ENCODE peak calls at places on chromosomes 2 and 18, in seven cellular contexts. One of them, this sample, is unnamed.

GRCh38 chr2:30336978-30337841 is 105.9 kb downstream of the LBH start:
- DNase-seq in fibroblast of lung: no peak
- DNase-seq in testis: no peak
- DNase-seq in HepG2: no peak
- DNase-seq in heart left ventricle: no peak
- DNase-seq in body of pancreas: no peak
- DNase-seq in mesendoderm: no peak
- DNase-seq in this sample: no peak

GRCh38 chr2:188367164-188367563 is 75.5 kb downstream of the GULP1 start:
- DNase-seq in fibroblast of lung: no peak
- DNase-seq in HepG2: no peak
- DNase-seq in mesendoderm: no peak
- DNase-seq in heart left ventricle: no peak
- DNase-seq in body of pancreas: peak; percentile 25
- DNase-seq in testis: no peak
- DNase-seq in this sample: no peak

GRCh38 chr2:117828870-117829269 is 14.4 kb downstream of the DDX18 start:
- DNase-seq in heart left ventricle: no peak
- DNase-seq in mesendoderm: no peak
- DNase-seq in testis: no peak
- DNase-seq in fibroblast of lung: no peak
- DNase-seq in HepG2: peak; percentile 33
- DNase-seq in body of pancreas: no peak
- DNase-seq in this sample: no peak

GRCh38 chr2:200306719-200306968 is 151 bp downstream of the SPATS2L start:
- DNase-seq in body of pancreas: no peak
- DNase-seq in testis: no peak
- DNase-seq in fibroblast of lung: no peak
- DNase-seq in mesendoderm: no peak
- DNase-seq in heart left ventricle: no peak
- DNase-seq in HepG2: no peak
- DNase-seq in this sample: no peak

GRCh38 chr2:191567229-191567628 is 110.7 kb upstream of the NABP1 start:
- DNase-seq in heart left ventricle: no peak
- DNase-seq in testis: peak; percentile 23
- DNase-seq in HepG2: no peak
- DNase-seq in fibroblast of lung: no peak
- DNase-seq in body of pancreas: no peak
- DNase-seq in mesendoderm: no peak
- DNase-seq in this sample: no peak

GRCh38 chr2:204664708-204665121 is 119.4 kb downstream of the PARD3B start:
- DNase-seq in HepG2: peak; percentile 60
- DNase-seq in heart left ventricle: no peak
- DNase-seq in mesendoderm: peak; percentile 76
- DNase-seq in fibroblast of lung: peak; percentile 30
- DNase-seq in testis: no peak
- DNase-seq in body of pancreas: no peak
- DNase-seq in this sample: no peak

GRCh38 chr18:13800505-13801259 is 23.3 kb upstream of the MC5R start:
- DNase-seq in mesendoderm: peak; percentile 63
- DNase-seq in HepG2: peak; percentile 49
- DNase-seq in heart left ventricle: peak; percentile 77
- DNase-seq in body of pancreas: peak; percentile 64
- DNase-seq in testis: peak; percentile 80
- DNase-seq in fibroblast of lung: peak; percentile 26
- DNase-seq in this sample: peak; percentile 73

GRCh38 chr2:209472871-209473270 is 49.0 kb downstream of the MAP2 start:
- DNase-seq in fibroblast of lung: no peak
- DNase-seq in body of pancreas: no peak
- DNase-seq in testis: no peak
- DNase-seq in HepG2: no peak
- DNase-seq in heart left ventricle: no peak
- DNase-seq in mesendoderm: no peak
- DNase-seq in this sample: no peak

GRCh38 chr2:105487142-105488069 is 88.6 kb upstream of the FHL2 start:
- DNase-seq in heart left ventricle: peak; percentile 88
- DNase-seq in fibroblast of lung: peak; percentile 69
- DNase-seq in mesendoderm: no peak
- DNase-seq in testis: peak; percentile 81
- DNase-seq in HepG2: no peak
- DNase-seq in body of pancreas: no peak
- DNase-seq in this sample: peak; percentile 35

GRCh38 chr2:189517847-189518535 is 62.6 kb downstream of the SLC40A1 start:
- DNase-seq in fibroblast of lung: peak; percentile 52
- DNase-seq in mesendoderm: no peak
- DNase-seq in heart left ventricle: no peak
- DNase-seq in testis: no peak
- DNase-seq in HepG2: no peak
- DNase-seq in body of pancreas: no peak
- DNase-seq in this sample: no peak

GRCh38 chr2:26679857-26680256 is 12.7 kb upstream of the KCNK3 start:
- DNase-seq in fibroblast of lung: no peak
- DNase-seq in mesendoderm: no peak
- DNase-seq in testis: no peak
- DNase-seq in body of pancreas: no peak
- DNase-seq in heart left ventricle: no peak
- DNase-seq in HepG2: no peak
- DNase-seq in this sample: no peak

GRCh38 chr2:205352120-205352519 is 330.2 kb upstream of the NRP2 start:
- DNase-seq in testis: no peak
- DNase-seq in fibroblast of lung: no peak
- DNase-seq in mesendoderm: no peak
- DNase-seq in heart left ventricle: no peak
- DNase-seq in body of pancreas: no peak
- DNase-seq in HepG2: no peak
- DNase-seq in this sample: no peak

GRCh38 chr18:39840406-39840805 is 2114.6 kb upstream of the PIK3C3 start:
- DNase-seq in testis: peak; percentile 28
- DNase-seq in body of pancreas: no peak
- DNase-seq in fibroblast of lung: peak; percentile 96
- DNase-seq in mesendoderm: no peak
- DNase-seq in HepG2: no peak
- DNase-seq in heart left ventricle: no peak
- DNase-seq in this sample: no peak

GRCh38 chr2:127626175-127626574 is 19.8 kb upstream of the GPR17 start:
- DNase-seq in HepG2: no peak
- DNase-seq in heart left ventricle: peak; percentile 27
- DNase-seq in body of pancreas: no peak
- DNase-seq in mesendoderm: no peak
- DNase-seq in testis: no peak
- DNase-seq in fibroblast of lung: no peak
- DNase-seq in this sample: peak; percentile 35

GRCh38 chr2:65299246-65299645 is 71.6 kb downstream of the ACTR2 start:
- DNase-seq in heart left ventricle: no peak
- DNase-seq in HepG2: no peak
- DNase-seq in testis: no peak
- DNase-seq in body of pancreas: no peak
- DNase-seq in fibroblast of lung: peak; percentile 43
- DNase-seq in mesendoderm: no peak
- DNase-seq in this sample: no peak

GRCh38 chr2:88754585-88755305 is 63.3 kb downstream of the RPIA start:
- DNase-seq in HepG2: no peak
- DNase-seq in fibroblast of lung: no peak
- DNase-seq in mesendoderm: no peak
- DNase-seq in body of pancreas: no peak
- DNase-seq in heart left ventricle: no peak
- DNase-seq in testis: no peak
- DNase-seq in this sample: no peak

GRCh38 chr2:237315170-237315880 is 98.6 kb downstream of the COL6A3 start:
- DNase-seq in testis: peak; percentile 93
- DNase-seq in heart left ventricle: peak; percentile 94
- DNase-seq in HepG2: peak; percentile 71
- DNase-seq in fibroblast of lung: peak; percentile 98
- DNase-seq in body of pancreas: peak; percentile 73
- DNase-seq in mesendoderm: peak; percentile 57
- DNase-seq in this sample: peak; percentile 97

GRCh38 chr2:63741884-63742583 is 99.7 kb upstream of the UGP2 start:
- DNase-seq in fibroblast of lung: no peak
- DNase-seq in HepG2: no peak
- DNase-seq in body of pancreas: no peak
- DNase-seq in heart left ventricle: no peak
- DNase-seq in mesendoderm: no peak
- DNase-seq in testis: no peak
- DNase-seq in this sample: no peak

GRCh38 chr2:11024010-11024615 is 112.4 kb downstream of the KCNF1 start:
- DNase-seq in mesendoderm: no peak
- DNase-seq in testis: peak; percentile 25
- DNase-seq in heart left ventricle: no peak
- DNase-seq in body of pancreas: peak; percentile 75
- DNase-seq in fibroblast of lung: peak; percentile 58
- DNase-seq in HepG2: peak; percentile 14
- DNase-seq in this sample: no peak

GRCh38 chr2:42954227-42954962 is 162.0 kb upstream of the HAAO start:
- DNase-seq in HepG2: peak; percentile 57
- DNase-seq in fibroblast of lung: peak; percentile 59
- DNase-seq in body of pancreas: no peak
- DNase-seq in mesendoderm: peak; percentile 65
- DNase-seq in heart left ventricle: no peak
- DNase-seq in testis: no peak
- DNase-seq in this sample: no peak

GRCh38 chr18:8116346-8117007 is 492.8 kb upstream of the RAB12 start:
- DNase-seq in testis: no peak
- DNase-seq in mesendoderm: peak; percentile 47
- DNase-seq in body of pancreas: no peak
- DNase-seq in heart left ventricle: no peak
- DNase-seq in HepG2: peak; percentile 25
- DNase-seq in fibroblast of lung: peak; percentile 59
- DNase-seq in this sample: no peak

GRCh38 chr2:147173186-147173575 is 671.6 kb upstream of the ACVR2A start:
- DNase-seq in fibroblast of lung: peak; percentile 24
- DNase-seq in heart left ventricle: no peak
- DNase-seq in HepG2: peak; percentile 18
- DNase-seq in body of pancreas: no peak
- DNase-seq in mesendoderm: no peak
- DNase-seq in testis: no peak
- DNase-seq in this sample: no peak

GRCh38 chr18:30432349-30432748 is 610.2 kb downstream of the DSC3 start:
- DNase-seq in mesendoderm: no peak
- DNase-seq in fibroblast of lung: no peak
- DNase-seq in body of pancreas: no peak
- DNase-seq in heart left ventricle: no peak
- DNase-seq in testis: no peak
- DNase-seq in HepG2: no peak
- DNase-seq in this sample: no peak
- H3K27ac ChIP-seq in mesendoderm: no peak overlapping the region
- H3K27ac ChIP-seq in fibroblast of lung: no peak overlapping the region
- H3K27ac ChIP-seq in body of pancreas: no peak overlapping the region
- H3K27ac ChIP-seq in heart left ventricle: no peak overlapping the region
- H3K27ac ChIP-seq in testis: no peak overlapping the region
- H3K27ac ChIP-seq in HepG2: no peak overlapping the region
- H3K27ac ChIP-seq in this sample: no peak overlapping the region

GRCh38 chr2:130374587-130375290 is 18.9 kb downstream of the PTPN18 start:
- DNase-seq in mesendoderm: peak; percentile 41
- DNase-seq in body of pancreas: no peak
- DNase-seq in fibroblast of lung: no peak
- DNase-seq in heart left ventricle: no peak
- DNase-seq in testis: no peak
- DNase-seq in HepG2: no peak
- DNase-seq in this sample: no peak

GRCh38 chr2:130372833-130373807 is 17.3 kb downstream of the PTPN18 start:
- DNase-seq in body of pancreas: no peak
- DNase-seq in testis: no peak
- DNase-seq in fibroblast of lung: no peak
- DNase-seq in HepG2: no peak
- DNase-seq in heart left ventricle: no peak
- DNase-seq in mesendoderm: no peak
- DNase-seq in this sample: no peak

GRCh38 chr2:130375291-130376266 is 19.7 kb downstream of the PTPN18 start:
- DNase-seq in heart left ventricle: no peak
- DNase-seq in testis: no peak
- DNase-seq in fibroblast of lung: no peak
- DNase-seq in mesendoderm: no peak
- DNase-seq in HepG2: no peak
- DNase-seq in body of pancreas: no peak
- DNase-seq in this sample: peak; percentile 58

GRCh38 chr2:130372055-130372832 is 16.4 kb downstream of the PTPN18 start:
- DNase-seq in heart left ventricle: peak; percentile 94
- DNase-seq in mesendoderm: peak; percentile 90
- DNase-seq in HepG2: no peak
- DNase-seq in fibroblast of lung: peak; percentile 85
- DNase-seq in testis: peak; percentile 90
- DNase-seq in body of pancreas: peak; percentile 91
- DNase-seq in this sample: peak; percentile 97

GRCh38 chr2:130373808-130374365 is 18.0 kb downstream of the PTPN18 start:
- DNase-seq in fibroblast of lung: no peak
- DNase-seq in testis: no peak
- DNase-seq in heart left ventricle: no peak
- DNase-seq in HepG2: no peak
- DNase-seq in body of pancreas: no peak
- DNase-seq in mesendoderm: no peak
- DNase-seq in this sample: no peak
- H3K4me3 ChIP-seq in fibroblast of lung: peak overlapping the region; percentile 86
- H3K4me3 ChIP-seq in testis: no peak overlapping the region
- H3K4me3 ChIP-seq in heart left ventricle: no peak overlapping the region
- H3K4me3 ChIP-seq in HepG2: no peak overlapping the region
- H3K4me3 ChIP-seq in body of pancreas: no peak overlapping the region
- H3K4me3 ChIP-seq in mesendoderm: no peak overlapping the region
- H3K4me3 ChIP-seq in this sample: no peak overlapping the region

GRCh38 chr18:55738483-55739114 is 150.6 kb upstream of the TCF4 start:
- DNase-seq in HepG2: no peak
- DNase-seq in heart left ventricle: no peak
- DNase-seq in body of pancreas: no peak
- DNase-seq in fibroblast of lung: no peak
- DNase-seq in testis: no peak
- DNase-seq in mesendoderm: no peak
- DNase-seq in this sample: no peak

GRCh38 chr18:55735969-55736368 is 148.0 kb upstream of the TCF4 start:
- DNase-seq in mesendoderm: no peak
- DNase-seq in heart left ventricle: no peak
- DNase-seq in body of pancreas: no peak
- DNase-seq in fibroblast of lung: no peak
- DNase-seq in testis: no peak
- DNase-seq in HepG2: no peak
- DNase-seq in this sample: no peak

GRCh38 chr18:55737266-55737665 is 149.3 kb upstream of the TCF4 start:
- DNase-seq in fibroblast of lung: no peak
- DNase-seq in mesendoderm: no peak
- DNase-seq in body of pancreas: no peak
- DNase-seq in heart left ventricle: no peak
- DNase-seq in HepG2: no peak
- DNase-seq in testis: no peak
- DNase-seq in this sample: no peak

GRCh38 chr18:55739488-55739887 is 151.5 kb upstream of the TCF4 start:
- DNase-seq in body of pancreas: no peak
- DNase-seq in testis: no peak
- DNase-seq in mesendoderm: no peak
- DNase-seq in HepG2: no peak
- DNase-seq in fibroblast of lung: no peak
- DNase-seq in heart left ventricle: no peak
- DNase-seq in this sample: no peak

GRCh38 chr18:55737781-55738468 is 149.9 kb upstream of the TCF4 start:
- DNase-seq in mesendoderm: no peak
- DNase-seq in fibroblast of lung: no peak
- DNase-seq in testis: no peak
- DNase-seq in body of pancreas: no peak
- DNase-seq in heart left ventricle: no peak
- DNase-seq in HepG2: no peak
- DNase-seq in this sample: no peak
- H3K27ac ChIP-seq in mesendoderm: no peak overlapping the region
- H3K27ac ChIP-seq in fibroblast of lung: no peak overlapping the region
- H3K27ac ChIP-seq in testis: no peak overlapping the region
- H3K27ac ChIP-seq in body of pancreas: no peak overlapping the region
- H3K27ac ChIP-seq in heart left ventricle: no peak overlapping the region
- H3K27ac ChIP-seq in HepG2: no peak overlapping the region
- H3K27ac ChIP-seq in this sample: no peak overlapping the region

GRCh38 chr2:9346885-9347284 is 76.4 kb downstream of the ITGB1BP1 start:
- DNase-seq in heart left ventricle: no peak
- DNase-seq in body of pancreas: no peak
- DNase-seq in HepG2: no peak
- DNase-seq in testis: no peak
- DNase-seq in fibroblast of lung: no peak
- DNase-seq in mesendoderm: no peak
- DNase-seq in this sample: no peak
- H3K4me3 ChIP-seq in heart left ventricle: no peak overlapping the region
- H3K4me3 ChIP-seq in body of pancreas: no peak overlapping the region
- H3K4me3 ChIP-seq in HepG2: no peak overlapping the region
- H3K4me3 ChIP-seq in testis: no peak overlapping the region
- H3K4me3 ChIP-seq in fibroblast of lung: no peak overlapping the region
- H3K4me3 ChIP-seq in mesendoderm: no peak overlapping the region
- H3K4me3 ChIP-seq in this sample: no peak overlapping the region

This sample was measured in right cardiac atrium.